ENCODE peak calls at places on chromosome 10, in five cellular contexts. N is HFF-Myc, F is mucosa of descending colon, U is astrocyte, X is AG09309. I is an unnamed sample.

GRCh38 chr10:133129151-133129853 is 30.7 kb upstream of the KNDC1 start:
- DNase-seq in N (no peak), F (no peak), U (no peak), X (no peak), I (no peak)

GRCh38 chr10:77518258-77518909 is 119.2 kb downstream of the KCNMA1 start:
- DNase-seq in N (no peak), F (no peak), U (no peak), X (no peak), I (no peak)

GRCh38 chr10:101011517-101012423 is 12.2 kb downstream of the LZTS2 start:
- DNase-seq in N (no peak), F (no peak), U (no peak), X (no peak), I (no peak)

GRCh38 chr10:133446979-133447378 is 6.8 kb upstream of the SCART1 start:
- DNase-seq in N (no peak), F (no peak), U (no peak), X (no peak), I (no peak)

GRCh38 chr10:75437693-75438092 is 6.3 kb downstream of the LRMDA start:
- DNase-seq in N (no peak), F (no peak), U (no peak), X (no peak), I (no peak)

GRCh38 chr10:77837248-77837924 is 89.2 kb downstream of the DLG5 start:
- DNase-seq in N (peak), F (no peak), U (peak), X (no peak), I (peak)

GRCh38 chr10:48682265-48682664 is 2.4 kb upstream of the WDFY4 start:
- DNase-seq in N (no peak), F (no peak), U (no peak), X (no peak), I (no peak)

GRCh38 chr10:74186678-74187077 is 35.7 kb downstream of the ADK start:
- DNase-seq in N (no peak), F (no peak), U (no peak), X (no peak), I (no peak)

GRCh38 chr10:61964059-61964709 is 62.7 kb downstream of the ARID5B start:
- DNase-seq in N (no peak), F (no peak), U (no peak), X (no peak), I (peak)

GRCh38 chr10:111207525-111207924 is 130.7 kb downstream of the ADRA2A start:
- DNase-seq in N (no peak), F (peak), U (no peak), X (no peak), I (no peak)

GRCh38 chr10:73889014-73889413 is 14.7 kb upstream of the CAMK2G start:
- DNase-seq in N (no peak), F (peak), U (peak), X (peak), I (peak)

GRCh38 chr10:125123363-125124113 is 36.8 kb downstream of the CTBP2 start:
- DNase-seq in N (no peak), F (peak), U (peak), X (no peak), I (peak)

GRCh38 chr10:121437596-121437995 is 160.6 kb downstream of the FGFR2 start:
- DNase-seq in N (no peak), F (no peak), U (no peak), X (no peak), I (no peak)

GRCh38 chr10:48535416-48536225 is 69.3 kb downstream of the ARHGAP22 start:
- DNase-seq in N (no peak), F (no peak), U (no peak), X (no peak), I (no peak)

GRCh38 chr10:70272925-70273316 is 10.9 kb downstream of the NPFFR1 start:
- DNase-seq in N (no peak), F (no peak), U (no peak), X (no peak), I (peak)

GRCh38 chr10:14687340-14687739 is 87.4 kb downstream of the FAM107B start:
- DNase-seq in N (no peak), F (no peak), U (no peak), X (no peak), I (no peak)

GRCh38 chr10:127145173-127145572 is 51.2 kb downstream of the INSYN2A start:
- DNase-seq in N (peak), F (no peak), U (peak), X (no peak), I (peak)

GRCh38 chr10:92419740-92420553 is 129.0 kb downstream of the MARCHF5 start:
- DNase-seq in N (no peak), F (peak), U (peak), X (no peak), I (peak)

GRCh38 chr10:61763778-61764177 is 101.0 kb downstream of the CABCOCO1 start:
- DNase-seq in N (no peak), F (no peak), U (no peak), X (no peak), I (no peak)

GRCh38 chr10:93126484-93127052 is 52.9 kb downstream of the CYP26A1 start:
- DNase-seq in N (no peak), F (no peak), U (no peak), X (no peak), I (no peak)

GRCh38 chr10:116465541-116465940 is 37.9 kb downstream of the PNLIPRP3 start:
- DNase-seq in N (no peak), F (no peak), U (no peak), X (no peak), I (no peak)

GRCh38 chr10:119333146-119333792 is 125.9 kb downstream of the GRK5 start:
- DNase-seq in N (peak), F (no peak), U (peak), X (no peak), I (peak)

GRCh38 chr10:43202657-43203490 is 64.0 kb downstream of the RASGEF1A start:
- DNase-seq in N (no peak), F (peak), U (no peak), X (no peak), I (no peak)

GRCh38 chr10:86962981-86963310 is 4.5 kb downstream of the SNCG start:
- DNase-seq in N (no peak), F (peak), U (no peak), X (no peak), I (no peak)

GRCh38 chr10:63120554-63120953 is 12.6 kb upstream of the NRBF2 start:
- DNase-seq in N (peak), F (no peak), U (peak), X (peak), I (peak)

GRCh38 chr10:69731698-69732097 is 70.0 kb upstream of the COL13A1 start:
- DNase-seq in N (no peak), F (no peak), U (no peak), X (no peak), I (no peak)

GRCh38 chr10:34862892-34863291 is 47.8 kb upstream of the PARD3 start:
- DNase-seq in N (no peak), F (no peak), U (no peak), X (no peak), I (no peak)

GRCh38 chr10:90912176-90912575 is 8.7 kb downstream of the ANKRD1 start:
- DNase-seq in N (no peak), F (no peak), U (no peak), X (no peak), I (no peak)

GRCh38 chr10:74593470-74593869 is 232.9 kb upstream of the KAT6B start:
- DNase-seq in N (peak), F (no peak), U (peak), X (peak), I (peak)

GRCh38 chr10:63214586-63214985 is 81.5 kb downstream of the NRBF2 start:
- DNase-seq in N (no peak), F (no peak), U (no peak), X (no peak), I (no peak)

GRCh38 chr10:86744067-86744725 is 12.2 kb upstream of the BMPR1A start:
- DNase-seq in N (no peak), F (no peak), U (no peak), X (no peak), I (peak)

GRCh38 chr10:56934515-56934914 is 573.5 kb upstream of the ZWINT start:
- DNase-seq in N (no peak), F (no peak), U (no peak), X (no peak), I (no peak)

GRCh38 chr10:93873427-93874115 is 20.2 kb upstream of the SLC35G1 start:
- DNase-seq in N (no peak), F (no peak), U (peak), X (peak), I (peak)

DNA sequence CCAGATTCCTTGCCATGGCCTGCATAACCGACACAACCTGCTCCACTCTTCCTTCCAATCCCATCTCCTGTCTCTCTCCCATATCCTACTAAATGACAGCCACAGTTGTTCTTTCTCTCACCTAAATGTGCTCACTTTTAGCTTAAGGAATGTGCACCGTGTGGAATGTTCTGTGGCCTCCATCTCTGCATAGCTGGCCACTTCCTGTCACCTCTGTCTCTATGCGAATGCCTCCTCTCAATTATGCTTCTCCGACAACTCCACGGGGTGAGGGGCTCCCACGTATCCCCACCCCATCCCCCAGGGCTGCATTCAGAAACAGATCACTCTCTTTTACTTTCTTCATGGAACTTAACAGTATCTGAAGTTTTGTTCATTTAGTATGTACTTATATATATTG is 110.7 kb downstream of the RAB18 start:
- DNase-seq in N (no peak), F (no peak), U (no peak), X (no peak), I (no peak)
- H3K4me3 ChIP-seq in N (no peak), F (no peak), U (no peak), X (no peak), I (no peak)

DNA sequence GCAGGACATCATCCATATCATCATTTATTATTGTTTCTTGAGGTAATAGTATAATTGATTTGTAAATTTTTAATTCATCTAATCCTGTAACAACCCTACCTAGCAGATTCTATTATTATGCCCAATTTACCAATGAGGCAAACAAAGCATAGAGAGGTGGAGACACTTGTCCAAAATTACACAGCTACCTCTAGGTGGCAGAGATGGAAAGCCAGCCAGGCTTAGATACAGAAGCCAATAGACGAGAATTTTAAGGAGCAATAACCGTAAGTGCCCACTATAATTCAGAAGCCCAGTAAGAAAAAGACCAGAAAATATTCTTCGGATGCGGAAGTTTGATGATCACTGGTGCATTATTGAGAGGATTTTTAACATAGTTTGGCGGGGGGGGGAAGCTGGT is 54.0 kb downstream of the ANK3 start:
- DNase-seq in N (no peak), F (no peak), U (no peak), X (no peak), I (peak)
- TF ChIP-seq CTCF in N (peak), F (no peak), U (no peak), X (peak), I (peak)

GRCh38 chr10:3835770-3836169 is 50.8 kb upstream of the KLF6 start:
- DNase-seq in N (no peak), F (no peak), U (no peak), X (no peak), I (no peak)
- H3K4me3 ChIP-seq in N (no peak), F (no peak), U (no peak), X (no peak), I (no peak)

DNA sequence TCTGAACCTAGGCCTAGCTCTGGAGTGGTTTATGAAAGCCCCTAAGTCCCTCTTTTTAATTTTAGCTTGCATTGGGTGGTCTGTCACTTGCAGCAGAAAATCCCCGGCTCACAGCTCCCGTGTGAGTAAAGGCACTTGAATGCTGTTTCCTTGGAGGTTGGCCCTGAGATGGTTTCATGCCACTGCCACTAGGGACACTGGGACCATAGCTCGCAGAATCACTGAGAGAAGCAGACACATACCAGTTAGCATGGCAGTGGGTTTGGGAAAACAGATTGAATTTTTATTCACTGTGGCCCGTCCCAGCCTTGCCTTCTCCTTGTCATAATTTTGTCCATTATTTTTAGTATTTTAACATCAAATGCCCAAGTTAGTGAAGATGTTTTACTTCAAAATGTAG is 259.5 kb upstream of the PITRM1 start:
- DNase-seq in N (no peak), F (no peak), U (no peak), X (no peak), I (no peak)
- TF ChIP-seq CTCF in N (no peak), F (no peak), U (no peak), X (no peak), I (no peak)

DNA sequence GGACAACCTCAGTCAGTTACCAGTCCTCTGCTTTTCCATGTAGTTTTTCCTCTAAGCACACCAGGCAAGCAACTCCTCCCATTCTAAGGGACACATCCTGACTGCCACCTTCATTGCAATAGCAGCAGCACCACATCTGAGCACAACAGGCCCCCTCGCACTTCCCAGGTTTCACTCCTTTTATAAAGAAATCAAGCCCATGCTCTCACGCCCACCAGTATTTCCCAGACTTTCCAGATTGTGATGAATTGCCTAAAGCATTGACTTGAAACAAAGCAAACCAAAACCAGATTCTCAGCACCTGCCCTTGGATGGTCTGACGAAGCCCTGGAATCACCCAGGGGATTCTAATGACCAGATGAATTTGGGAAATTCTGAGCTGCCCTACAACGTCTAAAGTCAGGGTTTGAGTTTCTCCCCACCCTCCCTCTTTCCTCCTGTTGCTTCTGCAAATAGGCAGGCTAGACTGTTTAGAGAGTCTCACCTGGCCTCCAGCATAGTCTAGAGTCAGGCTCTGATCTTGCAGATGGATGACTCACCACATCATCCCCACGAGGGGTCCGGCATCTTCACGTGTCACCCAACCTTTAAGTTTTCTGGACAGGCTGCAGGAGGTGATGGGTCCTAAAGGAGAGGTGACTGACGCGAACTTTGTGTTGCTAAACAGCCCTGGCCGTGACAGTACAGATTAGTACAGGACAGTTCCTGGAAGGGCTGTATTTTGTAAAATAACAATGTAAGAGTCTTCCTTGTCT is 198.1 kb downstream of the SKIDA1 start:
- DNase-seq in N (no peak), F (no peak), U (no peak), X (no peak), I (no peak)
- H3K4me3 ChIP-seq in N (no peak), F (no peak), U (no peak), X (no peak), I (no peak)

GRCh38 chr10:79270471-79271246 is 76.6 kb upstream of the PPIF start:
- DNase-seq in N (no peak), F (no peak), U (no peak), X (no peak), I (no peak)
- TF ChIP-seq CTCF in N (no peak), F (no peak), U (no peak), X (no peak), I (no peak)

GRCh38 chr10:17214486-17214885 is 13.0 kb upstream of the TRDMT1 start:
- DNase-seq in N (no peak), F (no peak), U (no peak), X (no peak), I (peak)
- H3K4me3 ChIP-seq in N (peak), F (no peak), U (peak), X (peak), I (no peak)

I was measured in choroid plexus epithelial cell.